ENCODE peak calls at places on chromosomes 5 and 9, in four cellular contexts. One of them, this sample, is unnamed.

GRCh38 chr5:133117166-133117929 is 65.5 kb downstream of the HSPA4 start:
- DNase-seq in GM12878: no peak
- DNase-seq in HepG2: no peak
- DNase-seq in K562: no peak
- DNase-seq in this sample: peak

GRCh38 chr9:136881691-136882108 is 4.6 kb upstream of the TRAF2 start:
- DNase-seq in K562: no peak
- DNase-seq in GM12878: peak
- DNase-seq in HepG2: peak
- DNase-seq in this sample: no peak

GRCh38 chr9:122206118-122207046 is 22.4 kb downstream of the LHX6 start:
- DNase-seq in HepG2: no peak
- DNase-seq in GM12878: no peak
- DNase-seq in K562: no peak
- DNase-seq in this sample: no peak

GRCh38 chr9:132412089-132412488 is 2.1 kb downstream of the CFAP77 start:
- DNase-seq in HepG2: peak
- DNase-seq in K562: peak
- DNase-seq in GM12878: no peak
- DNase-seq in this sample: peak

GRCh38 chr9:93110400-93110855 is 14.4 kb downstream of the CARD19 start:
- DNase-seq in HepG2: no peak
- DNase-seq in GM12878: no peak
- DNase-seq in K562: no peak
- DNase-seq in this sample: no peak

GRCh38 chr5:130954336-130954735 is 210.7 kb downstream of the HINT1 start:
- DNase-seq in K562: no peak
- DNase-seq in HepG2: no peak
- DNase-seq in GM12878: no peak
- DNase-seq in this sample: no peak

GRCh38 chr5:139361821-139362429 is 20.3 kb downstream of the PAIP2 start:
- DNase-seq in K562: no peak
- DNase-seq in GM12878: no peak
- DNase-seq in HepG2: no peak
- DNase-seq in this sample: no peak

GRCh38 chr5:50300878-50301277 is 140.2 kb downstream of the EMB start:
- DNase-seq in GM12878: no peak
- DNase-seq in HepG2: no peak
- DNase-seq in K562: no peak
- DNase-seq in this sample: no peak

GRCh38 chr9:93886911-93887310 is 68.2 kb downstream of the BARX1 start:
- DNase-seq in GM12878: no peak
- DNase-seq in HepG2: no peak
- DNase-seq in K562: no peak
- DNase-seq in this sample: no peak

DNA sequence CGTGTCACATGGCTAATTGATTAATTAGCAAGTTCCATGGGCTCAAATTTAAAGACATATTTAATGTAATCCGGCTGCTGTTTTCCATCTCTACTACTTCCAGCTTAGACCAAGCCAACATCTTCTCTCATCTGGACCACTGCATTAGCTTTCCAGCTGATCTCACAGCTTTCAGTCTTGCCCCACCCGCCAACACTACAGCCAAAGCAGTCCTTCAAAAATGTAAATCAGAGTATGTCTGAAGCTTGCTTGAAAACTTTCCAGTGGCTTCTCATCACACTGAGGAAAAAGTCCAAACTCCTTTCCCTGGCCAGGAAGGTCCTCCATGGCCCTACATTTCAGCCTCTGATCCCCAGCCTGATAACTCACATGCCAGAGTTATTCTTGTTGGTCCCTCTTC is 38.4 kb downstream of the TTC1 start:
- DNase-seq in K562: no peak
- DNase-seq in HepG2: no peak
- DNase-seq in GM12878: no peak
- DNase-seq in this sample: no peak
- TF ChIP-seq FOXK2 in K562: no peak
- TF ChIP-seq FOXK2 in HepG2: no peak
- TF ChIP-seq FOXK2 in GM12878: no peak
- TF ChIP-seq FOXK2 in this sample: no peak

GRCh38 chr5:39486361-39486760 is 61.6 kb upstream of the DAB2 start:
- DNase-seq in K562: no peak
- DNase-seq in HepG2: no peak
- DNase-seq in GM12878: no peak
- DNase-seq in this sample: no peak
- TF ChIP-seq TARDBP in K562: no peak
- TF ChIP-seq TARDBP in HepG2: no peak
- TF ChIP-seq TARDBP in GM12878: no peak
- TF ChIP-seq TARDBP in this sample: no peak

DNA sequence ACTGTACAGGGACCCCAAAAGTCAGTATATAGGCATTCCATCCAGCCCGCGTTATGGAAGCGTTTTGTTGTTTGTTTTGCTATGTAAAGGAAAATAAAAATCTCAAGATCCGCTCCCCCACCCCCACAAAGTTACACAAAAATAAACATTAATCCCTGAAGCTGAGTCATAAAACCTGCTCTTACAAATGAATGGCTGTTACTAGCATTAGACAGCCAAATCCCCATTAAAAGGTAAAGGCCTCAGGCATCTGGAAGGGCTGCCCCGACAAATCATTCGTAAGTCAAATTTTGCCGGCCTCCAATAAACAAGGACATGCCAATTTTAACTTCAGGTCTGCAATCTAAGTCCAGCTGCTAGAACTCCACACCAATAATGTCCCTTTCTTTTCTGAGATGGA is 292.9 kb downstream of the MED10 start:
- DNase-seq in HepG2: no peak
- DNase-seq in K562: no peak
- DNase-seq in GM12878: no peak
- DNase-seq in this sample: no peak
- TF ChIP-seq FOXK2 in HepG2: no peak
- TF ChIP-seq FOXK2 in K562: no peak
- TF ChIP-seq FOXK2 in GM12878: no peak
- TF ChIP-seq FOXK2 in this sample: no peak

GRCh38 chr5:178160176-178160575 is 6.5 kb upstream of the NHP2 start:
- DNase-seq in K562: no peak
- DNase-seq in HepG2: no peak
- DNase-seq in GM12878: no peak
- DNase-seq in this sample: no peak

GRCh38 chr5:178165585-178165984 is 11.9 kb upstream of the NHP2 start:
- DNase-seq in GM12878: no peak
- DNase-seq in HepG2: no peak
- DNase-seq in K562: peak
- DNase-seq in this sample: no peak

GRCh38 chr5:178162481-178162880 is 8.8 kb upstream of the NHP2 start:
- DNase-seq in K562: peak
- DNase-seq in HepG2: no peak
- DNase-seq in GM12878: no peak
- DNase-seq in this sample: no peak

DNA sequence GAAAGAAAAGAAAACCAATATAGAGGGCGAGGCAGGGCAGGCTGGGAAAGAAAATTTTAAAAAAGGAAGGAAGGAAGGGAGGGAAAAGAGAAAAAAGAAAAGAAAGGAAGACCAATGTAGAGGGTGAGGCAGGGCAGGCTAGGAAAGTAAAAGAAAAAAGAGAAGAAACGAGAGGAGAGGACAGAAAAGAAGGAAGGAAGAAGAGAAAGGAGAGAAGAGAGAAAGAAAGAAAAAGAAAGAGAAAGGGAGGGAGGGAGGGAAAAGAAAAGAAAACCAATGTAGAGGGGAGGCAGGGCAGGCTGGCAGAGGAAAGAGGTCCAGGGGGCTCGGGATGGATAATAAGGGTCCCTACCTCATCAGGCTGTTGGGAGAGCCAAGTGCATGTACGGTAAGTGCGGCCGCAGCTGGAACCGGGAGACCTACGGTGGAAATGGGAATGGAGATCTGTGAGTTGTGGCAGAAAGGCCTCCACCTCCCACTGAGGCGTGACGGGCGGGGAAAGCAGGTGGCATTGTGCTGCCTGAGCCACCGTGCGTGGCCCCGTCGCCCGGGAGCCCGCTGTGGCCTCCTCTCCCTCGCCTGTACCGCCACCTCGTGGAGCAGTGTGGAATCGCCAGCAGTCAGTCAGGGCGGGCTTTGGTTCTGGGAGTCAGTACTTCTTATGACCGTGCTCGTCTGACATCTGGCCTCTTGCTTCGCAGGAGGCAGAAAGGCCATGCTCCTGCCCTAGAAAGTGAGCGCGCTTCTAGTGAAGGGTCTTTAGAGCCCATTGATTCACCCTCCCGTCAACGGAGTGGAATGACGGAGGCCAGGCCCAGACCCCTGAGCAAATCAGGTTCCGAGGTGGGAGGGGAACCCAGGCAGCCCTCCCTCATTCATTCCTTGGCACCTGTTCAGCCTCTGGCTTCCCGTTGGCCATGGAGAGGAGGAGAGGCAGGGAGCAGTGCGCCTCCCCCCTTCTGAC is 10.4 kb upstream of the NHP2 start:
- DNase-seq in K562: peak
- DNase-seq in HepG2: peak
- DNase-seq in GM12878: peak
- DNase-seq in this sample: peak
- TF ChIP-seq TARDBP in K562: no peak
- TF ChIP-seq TARDBP in HepG2: no peak
- TF ChIP-seq TARDBP in GM12878: no peak
- TF ChIP-seq TARDBP in this sample: no peak